ENCODE peak calls at places on chromosomes 11 and 22, in four cellular contexts. J is body of pancreas, H is SK-N-SH, C is skeletal muscle cell. U is an unnamed sample.

GRCh38 chr11:67024410-67024809 is 1.5 kb downstream of the SYT12 start:
- DNase-seq in J (no peak), H (no peak), C (no peak), U (no peak)

GRCh38 chr11:63944987-63945386 is 6.2 kb downstream of the NAA40 start:
- DNase-seq in J (peak), H (peak), C (no peak), U (no peak)

GRCh38 chr22:19837915-19838314 is 16.8 kb downstream of the GNB1L start:
- DNase-seq in J (no peak), H (no peak), C (no peak), U (no peak)

GRCh38 chr11:110524227-110524626 is 94.5 kb downstream of the FDX1 start:
- DNase-seq in J (no peak), H (no peak), C (peak), U (no peak)

GRCh38 chr11:15976433-15977045 is 379.8 kb downstream of the SOX6 start:
- DNase-seq in J (no peak), H (no peak), C (peak), U (no peak)

GRCh38 chr11:10784229-10785145 is 24.2 kb downstream of the EIF4G2 start:
- DNase-seq in J (no peak), H (peak), C (no peak), U (no peak)

GRCh38 chr11:73478737-73479347 is 102.6 kb downstream of the RELT start:
- DNase-seq in J (no peak), H (peak), C (no peak), U (no peak)

GRCh38 chr11:123829745-123830144 is 23.6 kb upstream of the OR6M1 start:
- DNase-seq in J (no peak), H (no peak), C (no peak), U (no peak)

GRCh38 chr22:48226026-48227013 is 1463.9 kb downstream of the TBC1D22A start:
- DNase-seq in J (no peak), H (no peak), C (no peak), U (no peak)

GRCh38 chr11:75697906-75698563 is 19.6 kb upstream of the MOGAT2 start:
- DNase-seq in J (no peak), H (no peak), C (no peak), U (no peak)

GRCh38 chr22:30260682-30261081 is 6.0 kb downstream of the OSM start:
- DNase-seq in J (no peak), H (no peak), C (no peak), U (no peak)

GRCh38 chr11:74371269-74372039 is 26.8 kb downstream of the PGM2L1 start:
- DNase-seq in J (no peak), H (no peak), C (peak), U (no peak)

GRCh38 chr11:69799582-69799981 is 19.6 kb downstream of the FGF3 start:
- DNase-seq in J (no peak), H (peak), C (no peak), U (peak)

GRCh38 chr11:107018902-107019493 is 722 bp upstream of the GUCY1A2 start:
- DNase-seq in J (peak), H (peak), C (peak), U (peak)

GRCh38 chr11:29162490-29162889 is 854.3 kb downstream of the KCNA4 start:
- DNase-seq in J (no peak), H (no peak), C (no peak), U (no peak)

GRCh38 chr11:44066732-44067131 is 662 bp downstream of the ACCS start:
- DNase-seq in J (peak), H (peak), C (peak), U (no peak)

GRCh38 chr11:60858731-60859464 is 3.1 kb upstream of the PTGDR2 start:
- DNase-seq in J (no peak), H (no peak), C (no peak), U (no peak)

GRCh38 chr22:27022256-27022655 is 364.9 kb downstream of the MIAT start:
- DNase-seq in J (no peak), H (no peak), C (no peak), U (no peak)

GRCh38 chr11:88170680-88171079 is 4.6 kb downstream of the RAB38 start:
- DNase-seq in J (no peak), H (no peak), C (no peak), U (no peak)

GRCh38 chr11:90134420-90135003 is at the start of gene NAALAD2:
- DNase-seq in J (peak), H (peak), C (peak), U (peak)

GRCh38 chr11:117828641-117829368 is 4.3 kb upstream of the FXYD2 start:
- DNase-seq in J (peak), H (no peak), C (peak), U (peak)

GRCh38 chr11:2564008-2564530 is 119.3 kb downstream of the KCNQ1 start:
- DNase-seq in J (no peak), H (no peak), C (no peak), U (no peak)

GRCh38 chr11:7484645-7485044 is 661 bp upstream of the OLFML1 start:
- DNase-seq in J (no peak), H (no peak), C (no peak), U (no peak)

GRCh38 chr11:128695539-128696221 is 1.8 kb downstream of the FLI1 start:
- DNase-seq in J (no peak), H (no peak), C (no peak), U (no peak)

GRCh38 chr11:116224154-116224888 is 548.5 kb downstream of the BUD13 start:
- DNase-seq in J (peak), H (peak), C (no peak), U (peak)

GRCh38 chr11:33533668-33534067 is 167.0 kb downstream of the C11orf91 start:
- DNase-seq in J (no peak), H (no peak), C (no peak), U (no peak)

GRCh38 chr11:118129475-118130196 is 23.0 kb downstream of the SCN4B start:
- DNase-seq in J (no peak), H (no peak), C (no peak), U (no peak)

GRCh38 chr11:1706634-1707400 is 9.8 kb downstream of the KRTAP5-6 start:
- DNase-seq in J (no peak), H (no peak), C (no peak), U (no peak)

GRCh38 chr11:36186340-36186739 is 102.9 kb downstream of the COMMD9 start:
- DNase-seq in J (no peak), H (no peak), C (peak), U (no peak)

GRCh38 chr11:68016904-68017817 is 7.0 kb downstream of the ALDH3B1 start:
- DNase-seq in J (no peak), H (no peak), C (no peak), U (no peak)

GRCh38 chr22:24845036-24845918 is 39.3 kb downstream of the SGSM1 start:
- DNase-seq in J (no peak), H (no peak), C (no peak), U (peak)

GRCh38 chr11:46247664-46248063 is 29.8 kb upstream of the CREB3L1 start:
- DNase-seq in J (peak), H (no peak), C (no peak), U (peak)

GRCh38 chr11:3958301-3958700 is 102.8 kb downstream of the STIM1 start:
- DNase-seq in J (no peak), H (no peak), C (no peak), U (no peak)

GRCh38 chr22:19606332-19607197 is 82.4 kb upstream of the CLDN5 start:
- DNase-seq in J (no peak), H (no peak), C (no peak), U (no peak)

GRCh38 chr11:126361400-126361799 is 5.9 kb downstream of the ST3GAL4 start:
- DNase-seq in J (no peak), H (no peak), C (no peak), U (no peak)

GRCh38 chr11:127800989-127801688 is 786.2 kb downstream of the ETS1 start:
- DNase-seq in J (no peak), H (no peak), C (no peak), U (no peak)

GRCh38 chr22:37440875-37441274 is 13.6 kb upstream of the ELFN2 start:
- DNase-seq in J (no peak), H (no peak), C (no peak), U (no peak)

GRCh38 chr22:48840112-48840949 is 987.3 kb downstream of the BRD1 start:
- DNase-seq in J (no peak), H (no peak), C (no peak), U (no peak)

DNA sequence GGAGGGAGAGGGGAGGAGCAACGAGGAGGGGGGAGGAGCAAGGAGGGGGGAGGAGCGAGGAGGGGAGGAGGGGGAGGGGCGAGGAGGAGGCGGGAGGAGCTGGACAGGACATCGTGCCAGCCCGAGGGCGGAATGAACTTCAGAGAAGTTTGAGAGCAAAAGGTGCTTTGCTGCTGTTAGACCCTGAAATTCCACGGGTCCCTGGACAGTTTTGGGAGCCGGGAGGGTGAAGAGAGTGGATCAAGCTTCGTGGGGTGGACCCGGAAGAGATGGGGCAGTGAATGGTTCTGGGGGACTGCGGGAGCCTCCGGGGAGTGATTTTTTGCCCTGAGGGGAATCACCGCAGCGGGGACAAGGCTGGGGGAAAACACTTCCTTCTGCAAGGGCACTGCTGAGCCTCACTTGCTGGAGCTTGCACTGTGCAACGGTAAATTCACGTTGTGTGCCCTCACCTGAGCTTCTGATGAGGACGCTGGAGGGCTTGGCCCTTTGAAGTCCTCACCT is 10.7 kb upstream of the NLRP6 start:
- DNase-seq in J (peak), H (no peak), C (no peak), U (no peak)
- H3K4me3 ChIP-seq in J (no peak), H (peak), C (no peak), U (no peak)

GRCh38 chr22:35170716-35171697 is 86.3 kb upstream of the HMGXB4 start:
- DNase-seq in J (no peak), H (no peak), C (no peak), U (peak)

GRCh38 chr22:35172452-35172851 is 84.8 kb upstream of the HMGXB4 start:
- DNase-seq in J (no peak), H (no peak), C (no peak), U (peak)

GRCh38 chr22:35174398-35174797 is 82.9 kb upstream of the HMGXB4 start:
- DNase-seq in J (no peak), H (no peak), C (no peak), U (no peak)

GRCh38 chr22:35175392-35175791 is 81.9 kb upstream of the HMGXB4 start:
- DNase-seq in J (no peak), H (no peak), C (no peak), U (no peak)

DNA sequence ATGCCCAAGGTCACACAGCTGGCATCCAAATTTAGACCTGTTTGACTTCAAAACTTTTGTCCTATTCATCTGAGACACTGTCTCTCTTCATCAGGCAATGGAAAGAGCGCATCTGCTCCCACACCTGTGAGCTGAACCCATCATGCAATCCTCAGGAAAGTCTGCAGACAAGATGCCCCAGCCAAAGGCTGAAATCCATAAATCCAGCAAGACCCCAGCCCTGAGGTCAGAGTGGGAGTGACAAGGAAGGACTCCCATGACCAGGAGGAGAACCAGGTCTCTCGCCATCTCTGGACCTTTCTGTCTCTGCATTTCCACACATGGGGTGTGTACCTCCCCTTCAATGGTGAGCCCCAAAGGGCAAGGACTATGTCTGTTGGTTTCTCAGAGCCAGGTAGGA is 83.6 kb upstream of the HMGXB4 start:
- DNase-seq in J (no peak), H (no peak), C (no peak), U (no peak)
- H3K4me3 ChIP-seq in J (no peak), H (no peak), C (no peak), U (no peak)

DNA sequence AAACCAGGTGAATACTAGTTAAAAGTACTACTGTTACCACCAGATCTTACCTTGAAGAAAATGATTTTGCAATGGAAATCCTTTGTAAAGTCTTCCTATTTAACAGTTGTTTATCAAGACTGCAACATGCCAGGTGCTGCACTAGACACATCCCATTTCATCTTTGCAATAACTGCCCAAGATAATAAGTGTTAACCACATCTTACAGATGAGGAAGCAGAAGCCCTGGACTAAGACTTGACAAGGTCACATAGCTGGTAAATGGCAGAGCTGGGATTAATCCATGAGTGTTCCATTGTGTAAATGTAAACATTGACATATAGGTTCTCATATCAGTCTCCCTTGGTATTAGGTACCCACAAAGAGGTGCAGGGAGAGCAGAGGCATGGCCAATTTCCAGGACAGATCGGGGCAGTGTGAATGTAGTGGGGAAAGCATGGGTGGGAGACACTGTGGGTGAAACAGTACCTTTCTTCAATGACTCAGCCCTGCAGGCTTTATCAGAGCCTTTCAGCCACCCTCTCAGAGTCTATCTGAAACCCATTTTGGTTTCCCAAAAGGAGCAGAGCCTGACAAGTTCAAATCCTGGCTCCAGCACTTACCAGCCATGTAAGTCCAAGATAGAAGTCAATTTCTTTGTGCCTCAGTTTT is 17.9 kb downstream of the MICAL2 start:
- DNase-seq in J (no peak), H (no peak), C (no peak), U (no peak)
- H3K4me3 ChIP-seq in J (no peak), H (no peak), C (no peak), U (no peak)

GRCh38 chr11:102268985-102269470 is 48.3 kb upstream of the BIRC3 start:
- DNase-seq in J (no peak), H (no peak), C (no peak), U (no peak)

GRCh38 chr11:102269927-102270326 is 47.4 kb upstream of the BIRC3 start:
- DNase-seq in J (no peak), H (no peak), C (no peak), U (no peak)

GRCh38 chr11:102268083-102268984 is 49.0 kb upstream of the BIRC3 start:
- DNase-seq in J (peak), H (peak), C (no peak), U (no peak)

GRCh38 chr11:102266111-102266510 is 51.2 kb upstream of the BIRC3 start:
- DNase-seq in J (no peak), H (no peak), C (no peak), U (no peak)

DNA sequence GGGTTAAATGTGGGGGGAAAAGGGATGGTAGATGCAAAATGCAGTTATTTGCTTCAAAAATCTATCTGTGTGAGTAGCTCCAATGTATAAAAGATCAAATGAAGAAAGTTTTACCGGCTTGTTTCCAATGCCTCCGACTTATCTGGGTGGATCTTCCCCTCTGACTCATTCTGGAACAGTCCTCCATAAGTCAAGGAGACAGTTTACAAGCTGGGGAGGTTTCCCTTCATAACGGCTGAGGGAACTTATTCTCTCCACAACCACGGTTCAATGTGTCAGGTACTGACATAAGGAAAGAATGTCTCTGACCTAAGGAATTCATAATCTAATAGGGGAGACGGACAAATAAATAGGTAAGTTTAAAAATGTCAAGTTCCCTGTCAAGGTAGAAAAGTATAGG is 49.7 kb upstream of the BIRC3 start:
- DNase-seq in J (no peak), H (no peak), C (no peak), U (no peak)
- H3K4me3 ChIP-seq in J (no peak), H (peak), C (no peak), U (no peak)

U was measured in WERI-Rb-1.